ENCODE peak calls at places on chromosomes 1 and 21, in four cellular contexts. S, Z, P and I are unnamed samples. For H3K4me1, the result is how much of the 10 kb centered on the place peaks cover.

GRCh38 chr1:56414728-56415224 is 164.6 kb downstream of the PLPP3 start:
- DNase-seq in S (no peak), Z (peak), P (no peak), I (no peak)

GRCh38 chr1:13593511-13594131 is 10.0 kb downstream of the PDPN start:
- DNase-seq in S (no peak), Z (no peak), P (peak), I (peak)

GRCh38 chr1:39632491-39633417 is 6.7 kb downstream of the HEYL start:
- DNase-seq in S (peak), Z (peak), P (peak), I (no peak)

GRCh38 chr1:181712636-181713238 is 229.4 kb downstream of the CACNA1E start:
- DNase-seq in S (no peak), Z (no peak), P (no peak), I (no peak)

GRCh38 chr1:32998009-32998555 is 33.5 kb upstream of the RNF19B start:
- DNase-seq in S (no peak), Z (no peak), P (no peak), I (no peak)

GRCh38 chr1:170674239-170674638 is 10.3 kb downstream of the PRRX1 start:
- DNase-seq in S (no peak), Z (no peak), P (peak), I (no peak)

GRCh38 chr1:182595641-182596240 is 6.7 kb upstream of the RNASEL start:
- DNase-seq in S (no peak), Z (peak), P (peak), I (peak)

GRCh38 chr1:210499956-210500355 is 171.3 kb downstream of the HHAT start:
- DNase-seq in S (no peak), Z (no peak), P (no peak), I (no peak)

GRCh38 chr1:5847013-5847654 is 145.1 kb downstream of the NPHP4 start:
- DNase-seq in S (peak), Z (no peak), P (peak), I (no peak)

GRCh38 chr21:27519357-27519756 is 552.5 kb upstream of the ADAMTS5 start:
- DNase-seq in S (no peak), Z (no peak), P (peak), I (peak)

GRCh38 chr1:185632659-185633428 is 101.3 kb upstream of the HMCN1 start:
- DNase-seq in S (no peak), Z (no peak), P (peak), I (peak)

GRCh38 chr1:154698320-154699096 is 90.5 kb upstream of the ADAR start:
- DNase-seq in S (no peak), Z (no peak), P (no peak), I (no peak)

GRCh38 chr1:52707927-52708655 is 9.9 kb upstream of the COA7 start:
- DNase-seq in S (no peak), Z (no peak), P (peak), I (peak)

GRCh38 chr1:246267896-246268295 is 239.2 kb downstream of the SMYD3 start:
- DNase-seq in S (peak), Z (no peak), P (no peak), I (no peak)

GRCh38 chr21:42520628-42521253 is 7.1 kb downstream of the SLC37A1 start:
- DNase-seq in S (no peak), Z (no peak), P (no peak), I (no peak)

GRCh38 chr1:243407284-243408018 is 151.6 kb downstream of the SDCCAG8 start:
- DNase-seq in S (no peak), Z (no peak), P (peak), I (peak)

GRCh38 chr1:201537028-201537427 is 1.9 kb upstream of the NAV1 start:
- DNase-seq in S (no peak), Z (no peak), P (no peak), I (no peak)

GRCh38 chr1:176692431-176692830 is 229.5 kb downstream of the PAPPA2 start:
- DNase-seq in S (no peak), Z (no peak), P (no peak), I (no peak)

GRCh38 chr1:19058476-19058797 is 102.0 kb upstream of the IFFO2 start:
- DNase-seq in S (no peak), Z (no peak), P (no peak), I (no peak)

GRCh38 chr1:109388884-109389637 is 8.7 kb downstream of the SORT1 start:
- DNase-seq in S (no peak), Z (no peak), P (peak), I (no peak)

GRCh38 chr1:201222125-201222524 is 31.5 kb downstream of the IGFN1 start:
- DNase-seq in S (no peak), Z (no peak), P (no peak), I (no peak)

DNA sequence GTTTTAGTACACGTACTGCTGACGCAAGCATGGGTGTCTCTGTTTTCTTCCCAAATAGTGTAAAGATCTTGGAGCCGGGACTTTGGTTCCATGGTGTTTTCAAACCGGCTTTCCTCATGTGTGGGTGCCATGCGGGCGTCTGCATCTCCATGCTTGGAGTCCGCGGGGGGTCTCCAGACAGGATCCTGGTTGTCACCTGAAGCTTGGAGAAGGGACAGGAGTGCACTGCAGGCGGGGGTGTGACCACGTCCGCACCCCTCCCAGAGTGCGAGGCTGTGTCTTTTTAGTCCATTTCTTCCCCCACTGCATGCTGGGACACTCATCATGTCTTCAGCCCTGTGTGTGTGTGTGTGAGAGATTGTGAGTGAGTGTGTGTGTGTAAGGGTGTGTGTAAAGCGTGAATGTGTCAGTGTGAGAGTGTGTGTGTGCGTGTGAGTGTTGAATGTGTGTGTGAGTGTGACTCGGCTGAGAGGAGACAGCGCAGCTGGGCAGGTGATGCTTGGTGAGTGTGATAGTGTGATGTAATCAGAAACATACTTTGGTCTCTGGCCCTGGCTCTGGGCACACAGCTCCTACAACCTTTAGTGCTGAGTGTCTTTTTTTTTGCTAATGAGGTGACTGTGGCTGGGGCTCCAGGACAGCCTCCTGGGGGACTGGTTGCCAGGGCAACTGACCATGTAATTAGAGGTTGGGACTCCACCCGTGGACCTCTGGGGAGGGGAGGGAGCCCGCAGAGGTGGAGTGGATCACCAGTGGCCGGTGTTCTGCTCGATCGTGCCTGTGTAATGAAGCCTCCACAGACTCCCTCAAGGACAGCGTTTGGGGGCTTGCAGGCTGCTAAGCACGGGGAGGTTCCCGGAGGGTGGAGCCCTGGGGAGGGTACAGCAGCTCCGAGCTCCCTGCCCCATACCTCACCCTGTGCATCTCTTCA is 55.1 kb downstream of the AGPAT3 start:
- DNase-seq in S (no peak), Z (no peak), P (no peak), I (no peak)
- H3K4me1 ChIP-seq in S (under half), Z (under half), P (under half), I (under half)

DNA sequence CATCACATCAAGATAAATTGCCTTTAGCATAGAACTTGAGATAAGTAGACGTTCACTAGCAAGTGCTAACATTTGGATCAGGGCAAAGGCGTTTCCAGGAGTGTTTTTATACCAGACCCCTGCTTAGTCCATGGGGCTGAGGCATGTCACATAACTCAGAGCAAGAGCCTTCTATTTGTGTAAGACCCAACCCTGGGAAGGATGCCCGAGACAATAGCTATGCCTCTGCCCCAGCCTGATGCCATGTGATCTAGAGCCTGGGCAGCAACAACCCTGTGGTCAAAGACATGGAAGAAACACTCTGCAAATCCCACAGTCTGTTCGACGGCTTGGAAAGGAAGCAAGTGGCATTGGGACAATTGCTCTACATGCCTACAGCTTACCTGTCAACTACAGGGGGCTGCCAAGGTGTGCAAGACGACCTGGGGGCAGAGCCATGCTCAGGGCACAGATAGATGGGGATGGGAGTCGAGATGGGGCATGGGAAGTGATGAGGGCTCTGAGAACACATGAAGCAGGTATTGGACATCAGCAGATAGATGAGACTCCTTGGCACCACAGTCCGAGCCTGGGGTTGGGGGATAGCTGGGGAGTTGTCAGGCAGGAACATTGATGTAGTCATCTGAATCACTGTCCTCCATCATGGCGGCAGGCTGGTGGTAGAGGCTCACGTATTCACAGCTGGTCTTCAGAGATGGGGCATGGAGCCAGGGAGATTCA is 7.3 kb downstream of the IL24 start:
- DNase-seq in S (no peak), Z (no peak), P (no peak), I (no peak)
- H3K27ac ChIP-seq in S (no peak), Z (no peak), P (peak), I (peak)

GRCh38 chr1:84755216-84755615 is 65.0 kb upstream of the SSX2IP start:
- DNase-seq in S (no peak), Z (no peak), P (no peak), I (no peak)
- H2AFZ ChIP-seq in S (no peak), Z (no peak), P (no peak), I (no peak)

GRCh38 chr1:26516987-26517765 is 12.4 kb upstream of the RPS6KA1 start:
- DNase-seq in S (no peak), Z (no peak), P (no peak), I (no peak)
- H3K4me1 ChIP-seq in S (under half), Z (under half), P (under half), I (under half)

DNA sequence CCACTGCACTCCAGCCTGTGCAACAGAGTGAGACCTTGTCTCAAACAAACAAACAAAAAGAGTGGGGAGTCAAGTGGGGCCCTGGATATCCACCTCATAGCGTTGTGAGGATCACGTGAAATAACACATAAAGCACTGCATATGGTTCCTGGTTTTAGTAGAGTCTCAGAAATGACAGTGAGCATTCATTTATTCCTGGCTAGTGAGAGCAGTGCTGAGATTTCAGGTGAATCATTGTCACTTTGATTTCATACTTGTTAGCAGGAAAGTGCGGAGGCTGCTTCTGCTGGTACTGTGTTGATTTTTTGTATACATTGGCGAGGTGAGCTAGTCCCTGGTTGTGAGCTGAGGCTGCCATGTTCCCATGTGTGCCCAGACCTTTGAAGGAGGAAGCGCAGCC is 22.9 kb downstream of the ARHGEF10L start:
- DNase-seq in S (no peak), Z (no peak), P (no peak), I (no peak)
- H3K27ac ChIP-seq in S (no peak), Z (peak), P (no peak), I (no peak)

DNA sequence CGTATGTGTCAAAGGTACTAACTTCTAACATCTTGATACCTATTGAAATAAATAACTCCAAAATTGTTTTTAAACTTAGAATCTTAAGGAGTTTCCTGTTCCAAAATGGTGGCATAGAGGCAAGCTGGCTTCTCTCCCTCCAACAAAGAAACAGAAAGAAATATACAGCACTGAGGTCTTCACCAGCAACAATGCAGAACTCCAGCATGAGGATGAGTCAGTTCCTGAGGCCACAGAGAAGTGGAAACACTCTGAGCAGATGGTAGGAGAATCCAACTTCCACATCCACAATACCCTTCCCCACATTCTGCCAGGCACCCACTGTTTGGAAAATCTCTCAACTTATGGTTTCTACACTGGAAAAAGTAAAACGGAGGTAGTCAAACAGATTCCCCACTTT is 12.2 kb upstream of the PPIH start:
- DNase-seq in S (no peak), Z (no peak), P (no peak), I (no peak)
- H2AFZ ChIP-seq in S (no peak), Z (no peak), P (no peak), I (no peak)